ENCODE peak calls at places on chromosome 10, in five cellular contexts. V is lower leg skin, N is A549, I is GM12891, D is IMR-90. B is an unnamed sample.

GRCh38 chr10:1394155-1394912 is 338.1 kb downstream of the WDR37 start:
- DNase-seq in V (peak; percentile 72), N (no peak), I (no peak), D (no peak), B (no peak)

GRCh38 chr10:13769926-13770325 is 183.2 kb downstream of the PRPF18 start:
- DNase-seq in V (no peak), N (no peak), I (no peak), D (peak; percentile 80), B (no peak)

GRCh38 chr10:21518629-21519321 is 6.7 kb downstream of the SKIDA1 start:
- DNase-seq in V (peak; percentile 75), N (peak; percentile 33), I (no peak), D (peak; percentile 56), B (no peak)

GRCh38 chr10:35011771-35012191 is 78.4 kb downstream of the CUL2 start:
- DNase-seq in V (no peak), N (no peak), I (no peak), D (peak; percentile 74), B (no peak)

GRCh38 chr10:8416192-8416701 is 361.8 kb downstream of the GATA3 start:
- DNase-seq in V (no peak), N (peak; percentile 70), I (no peak), D (no peak), B (no peak)

GRCh38 chr10:114703377-114704125 is 45.5 kb upstream of the ABLIM1 start:
- DNase-seq in V (no peak), N (peak; percentile 45), I (no peak), D (peak; percentile 43), B (no peak)

GRCh38 chr10:3467052-3467906 is 294.7 kb upstream of the PITRM1 start:
- DNase-seq in V (peak; percentile 97), N (peak; percentile 98), I (no peak), D (peak; percentile 93), B (peak; percentile 27)

GRCh38 chr10:98456043-98456570 is 9.4 kb upstream of the HPS1 start:
- DNase-seq in V (no peak), N (no peak), I (no peak), D (no peak), B (no peak)

GRCh38 chr10:60967854-60968484 is 24.0 kb upstream of the RHOBTB1 start:
- DNase-seq in V (no peak), N (no peak), I (no peak), D (no peak), B (no peak)

GRCh38 chr10:13390604-13391522 is 42.8 kb upstream of the SEPHS1 start:
- DNase-seq in V (no peak), N (no peak), I (no peak), D (no peak), B (no peak)

GRCh38 chr10:130864951-130865350 is 446.6 kb downstream of the TCERG1L start:
- DNase-seq in V (peak; percentile 76), N (no peak), I (no peak), D (no peak), B (no peak)

GRCh38 chr10:77784856-77785255 is 141.7 kb downstream of the DLG5 start:
- DNase-seq in V (no peak), N (no peak), I (no peak), D (peak; percentile 94), B (no peak)

GRCh38 chr10:514137-514671 is 175.3 kb downstream of the DIP2C start:
- DNase-seq in V (no peak), N (no peak), I (no peak), D (no peak), B (no peak)

GRCh38 chr10:101655581-101655980 is 39.4 kb downstream of the FBXW4 start:
- DNase-seq in V (no peak), N (no peak), I (no peak), D (peak; percentile 47), B (no peak)

GRCh38 chr10:28248092-28248491 is 54.8 kb downstream of the MPP7 start:
- DNase-seq in V (no peak), N (no peak), I (no peak), D (peak; percentile 31), B (no peak)

GRCh38 chr10:22339761-22340361 is 5.4 kb upstream of the SPAG6 start:
- DNase-seq in V (no peak), N (no peak), I (no peak), D (no peak), B (no peak)

GRCh38 chr10:97278491-97278989 is 13.9 kb downstream of the ARHGAP19 start:
- DNase-seq in V (no peak), N (peak; percentile 70), I (no peak), D (peak; percentile 93), B (peak; percentile 23)

GRCh38 chr10:17751781-17752445 is at the start of gene TMEM236:
- DNase-seq in V (no peak), N (no peak), I (no peak), D (no peak), B (no peak)

GRCh38 chr10:68861253-68861652 is 33.9 kb downstream of the STOX1 start:
- DNase-seq in V (peak; percentile 14), N (peak; percentile 11), I (no peak), D (no peak), B (no peak)

GRCh38 chr10:24448351-24449009 is 239.5 kb downstream of the KIAA1217 start:
- DNase-seq in V (no peak), N (no peak), I (no peak), D (peak; percentile 71), B (no peak)

GRCh38 chr10:68073631-68074403 is 1.3 kb downstream of the HERC4 start:
- DNase-seq in V (no peak), N (no peak), I (no peak), D (peak; percentile 31), B (no peak)

GRCh38 chr10:31940839-31941653 is 12.4 kb upstream of the ARHGAP12 start:
- DNase-seq in V (no peak), N (peak; percentile 98), I (no peak), D (peak; percentile 95), B (no peak)

GRCh38 chr10:29798876-29799690 is 164.3 kb upstream of the SVIL start:
- DNase-seq in V (no peak), N (no peak), I (no peak), D (no peak), B (no peak)

GRCh38 chr10:26799342-26799741 is 61.4 kb downstream of the ABI1 start:
- DNase-seq in V (no peak), N (no peak), I (no peak), D (no peak), B (no peak)

GRCh38 chr10:24272374-24272773 is 63.4 kb downstream of the KIAA1217 start:
- DNase-seq in V (no peak), N (no peak), I (no peak), D (no peak), B (no peak)

GRCh38 chr10:131876021-131876420 is 24.8 kb upstream of the PPP2R2D start:
- DNase-seq in V (no peak), N (no peak), I (no peak), D (no peak), B (no peak)

GRCh38 chr10:103691723-103692380 is 163.5 kb downstream of the SH3PXD2A start:
- DNase-seq in V (no peak), N (no peak), I (no peak), D (peak; percentile 48), B (no peak)

GRCh38 chr10:43407148-43407575 is 1.8 kb downstream of the HNRNPF start:
- DNase-seq in V (peak; percentile 92), N (peak; percentile 31), I (no peak), D (peak; percentile 36), B (no peak)

GRCh38 chr10:43408331-43408709 is 666 bp downstream of the HNRNPF start:
- DNase-seq in V (peak; percentile 92), N (no peak), I (no peak), D (no peak), B (no peak)

GRCh38 chr10:43408710-43409384 is at the start of gene HNRNPF:
- DNase-seq in V (peak; percentile 99), N (peak; percentile 97), I (peak; percentile 80), D (peak; percentile 93), B (peak; percentile 83)

GRCh38 chr10:43409385-43410109 is 561 bp upstream of the HNRNPF start:
- DNase-seq in V (no peak), N (peak; percentile 59), I (no peak), D (no peak), B (no peak)

GRCh38 chr10:43407576-43408330 is 1.2 kb downstream of the HNRNPF start:
- DNase-seq in V (peak; percentile 98), N (peak; percentile 94), I (peak; percentile 78), D (peak; percentile 89), B (peak; percentile 71)
- TF ChIP-seq POLR2A in V (no peak), N (peak; percentile 70), I (peak; percentile 95), D (peak; percentile 94), B (peak; percentile 60)

DNA sequence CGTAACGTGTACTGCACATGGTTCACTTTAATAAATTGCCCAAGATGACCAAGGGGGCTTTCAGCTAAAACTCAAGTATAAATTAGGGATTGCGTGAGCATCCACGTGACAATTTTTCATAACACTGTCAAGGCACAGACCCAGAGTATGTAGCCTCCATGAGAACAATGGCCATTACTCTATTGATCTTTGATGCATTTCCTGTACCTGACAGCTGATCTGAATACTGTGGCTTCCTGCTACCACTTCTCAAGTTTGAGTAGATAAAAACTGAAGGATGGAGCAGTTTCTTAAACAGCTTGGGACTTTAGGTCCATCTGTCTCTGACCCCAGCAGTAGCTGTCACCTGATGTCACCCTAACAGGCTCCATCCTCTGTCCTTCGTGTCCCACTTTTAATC is 98.9 kb downstream of the ABCC2 start:
- DNase-seq in V (no peak), N (no peak), I (no peak), D (no peak), B (no peak)
- TF ChIP-seq POLR2A in V (no peak), N (no peak), I (no peak), D (no peak), B (no peak)

GRCh38 chr10:89330537-89330936 is 2.7 kb downstream of the IFIT3 start:
- DNase-seq in V (no peak), N (no peak), I (no peak), D (no peak), B (no peak)

GRCh38 chr10:89332092-89332633 is 4.4 kb downstream of the IFIT3 start:
- DNase-seq in V (no peak), N (no peak), I (no peak), D (peak; percentile 78), B (no peak)

GRCh38 chr10:89332718-89333281 is 5.0 kb downstream of the IFIT3 start:
- DNase-seq in V (no peak), N (no peak), I (no peak), D (no peak), B (no peak)

GRCh38 chr10:89327803-89328441 is at the start of gene IFIT3:
- DNase-seq in V (no peak), N (peak; percentile 77), I (no peak), D (peak; percentile 96), B (peak; percentile 58)
- TF ChIP-seq POLR2A in V (no peak), N (no peak), I (peak; percentile 50), D (no peak), B (no peak)

DNA sequence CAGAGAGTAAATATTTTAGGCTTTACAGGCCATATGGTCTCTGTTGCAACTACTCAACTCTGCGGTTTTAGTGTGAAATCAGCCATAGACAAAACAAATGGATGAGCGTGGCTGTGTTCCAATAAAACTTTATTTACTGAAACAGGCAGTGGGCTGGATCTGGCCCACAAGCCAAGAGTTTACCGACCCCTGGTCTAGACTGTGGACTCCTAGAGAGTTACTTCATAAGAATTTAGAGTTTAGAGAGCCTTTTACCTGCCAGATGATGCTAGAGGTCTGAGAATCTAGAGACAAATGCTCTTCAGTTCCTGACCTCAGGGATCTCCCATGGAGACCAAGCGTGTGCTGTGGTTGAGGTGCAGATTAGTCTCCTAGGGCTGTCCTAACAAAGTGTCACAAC is 174.8 kb downstream of the PTEN start:
- DNase-seq in V (no peak), N (peak; percentile 5), I (no peak), D (peak; percentile 92), B (no peak)
- TF ChIP-seq POLR2A in V (no peak), N (no peak), I (no peak), D (no peak), B (no peak)

GRCh38 chr10:100372415-100373297 is 25.6 kb downstream of the SCD start:
- DNase-seq in V (no peak), N (no peak), I (no peak), D (no peak), B (no peak)
- TF ChIP-seq POLR2A in V (no peak), N (peak; percentile 61), I (no peak), D (peak; percentile 82), B (peak; percentile 49)